ENCODE peak calls at places on chromosomes 13 and 19, in six cellular contexts. E is left ventricle myocardium inferior, A is bronchial epithelial cell, T is HCT116, I is transverse colon, R is A549. G is an unnamed sample.

GRCh38 chr13:109204657-109205056 is 575.2 kb downstream of the MYO16 start:
- DNase-seq in E (no peak), A (no peak), T (no peak), I (no peak), R (no peak), G (no peak)

GRCh38 chr19:11088508-11089253 is 582 bp upstream of the LDLR start:
- DNase-seq in E (no peak), A (no peak), T (no peak), I (no peak), R (no peak), G (no peak)

GRCh38 chr13:56586966-56587365 is 553.8 kb upstream of the PRR20A start:
- DNase-seq in E (no peak), A (no peak), T (no peak), I (no peak), R (no peak), G (no peak)

GRCh38 chr19:48842744-48843162 is 6.5 kb upstream of the HSD17B14 start:
- DNase-seq in E (no peak), A (peak), T (peak), I (peak), R (peak), G (no peak)

GRCh38 chr19:43624933-43625332 is 5.5 kb upstream of the ZNF428 start:
- DNase-seq in E (peak), A (peak), T (peak), I (peak), R (no peak), G (no peak)

GRCh38 chr13:97307882-97308624 is 85.9 kb downstream of the MBNL2 start:
- DNase-seq in E (peak), A (peak), T (peak), I (no peak), R (peak), G (peak)

GRCh38 chr13:104953588-104953987 is 1581.9 kb downstream of the EFNB2 start:
- DNase-seq in E (no peak), A (no peak), T (no peak), I (no peak), R (no peak), G (no peak)

GRCh38 chr13:99182439-99182838 is 18.2 kb upstream of the UBAC2 start:
- DNase-seq in E (no peak), A (no peak), T (no peak), I (no peak), R (no peak), G (no peak)

GRCh38 chr13:65456150-65456912 is 1773.8 kb downstream of the PCDH9 start:
- DNase-seq in E (no peak), A (no peak), T (no peak), I (no peak), R (no peak), G (no peak)

GRCh38 chr13:35979378-35979911 is 151.7 kb downstream of the DCLK1 start:
- DNase-seq in E (peak), A (peak), T (no peak), I (peak), R (no peak), G (peak)

GRCh38 chr13:113976711-113977684 is 3.1 kb upstream of the C13orf46 start:
- DNase-seq in E (no peak), A (peak), T (no peak), I (no peak), R (peak), G (peak)

GRCh38 chr19:39951686-39952085 is 17.3 kb upstream of the FCGBP start:
- DNase-seq in E (no peak), A (peak), T (no peak), I (no peak), R (peak), G (no peak)

GRCh38 chr13:57633141-57633949 is 1.8 kb downstream of the PCDH17 start:
- DNase-seq in E (peak), A (no peak), T (no peak), I (peak), R (no peak), G (no peak)

GRCh38 chr19:29439688-29440550 is 85.9 kb upstream of the VSTM2B start:
- DNase-seq in E (no peak), A (no peak), T (no peak), I (no peak), R (no peak), G (no peak)

GRCh38 chr19:41616785-41617621 is 9.9 kb downstream of the CEACAM4 start:
- DNase-seq in E (no peak), A (peak), T (no peak), I (no peak), R (peak), G (no peak)

GRCh38 chr19:14404322-14404721 is 14.8 kb downstream of the DDX39A start:
- DNase-seq in E (no peak), A (peak), T (no peak), I (no peak), R (no peak), G (no peak)

GRCh38 chr19:38850976-38851621 is 1.3 kb upstream of the HNRNPL start:
- DNase-seq in E (peak), A (no peak), T (no peak), I (peak), R (no peak), G (no peak)

GRCh38 chr13:51760592-51760991 is 43.4 kb downstream of the DHRS12 start:
- DNase-seq in E (no peak), A (no peak), T (no peak), I (no peak), R (no peak), G (no peak)

GRCh38 chr13:18951412-18951811 is 230.2 kb downstream of the TUBA3C start:
- DNase-seq in E (no peak), A (no peak), T (no peak), I (no peak), R (no peak), G (no peak)

GRCh38 chr19:17347877-17348276 is 10.5 kb downstream of the GTPBP3 start:
- DNase-seq in E (no peak), A (no peak), T (no peak), I (no peak), R (no peak), G (no peak)

GRCh38 chr19:49869009-49869483 is 1.7 kb upstream of the PNKP start:
- DNase-seq in E (no peak), A (no peak), T (no peak), I (no peak), R (no peak), G (no peak)

GRCh38 chr13:66503890-66504289 is 726.2 kb downstream of the PCDH9 start:
- DNase-seq in E (no peak), A (peak), T (no peak), I (no peak), R (no peak), G (no peak)

GRCh38 chr13:20699715-20700114 is 3.8 kb upstream of the IL17D start:
- DNase-seq in E (no peak), A (no peak), T (no peak), I (no peak), R (no peak), G (no peak)

GRCh38 chr19:10260141-10260584 is 8.1 kb downstream of the MRPL4 start:
- DNase-seq in E (no peak), A (peak), T (peak), I (no peak), R (no peak), G (no peak)

GRCh38 chr19:47779524-47780214 is 1.2 kb downstream of the SELENOW start:
- DNase-seq in E (peak), A (no peak), T (no peak), I (peak), R (no peak), G (no peak)

GRCh38 chr13:36074659-36075058 is 56.5 kb downstream of the DCLK1 start:
- DNase-seq in E (no peak), A (no peak), T (no peak), I (no peak), R (no peak), G (no peak)

GRCh38 chr13:98599502-98600328 is 22.8 kb upstream of the STK24 start:
- DNase-seq in E (no peak), A (no peak), T (no peak), I (no peak), R (no peak), G (no peak)

GRCh38 chr19:10552596-10553053 is 8.9 kb downstream of the ATG4D start:
- DNase-seq in E (no peak), A (no peak), T (no peak), I (no peak), R (peak), G (no peak)

GRCh38 chr19:8052464-8052859 is at the start of gene CCL25:
- DNase-seq in E (no peak), A (no peak), T (no peak), I (no peak), R (no peak), G (no peak)

GRCh38 chr19:8054169-8054568 is 1.6 kb downstream of the CCL25 start:
- DNase-seq in E (no peak), A (no peak), T (no peak), I (no peak), R (no peak), G (no peak)

GRCh38 chr19:8057545-8058270 is 5.1 kb downstream of the CCL25 start:
- DNase-seq in E (no peak), A (no peak), T (no peak), I (no peak), R (no peak), G (no peak)

GRCh38 chr19:8056533-8056932 is 4.0 kb downstream of the CCL25 start:
- DNase-seq in E (no peak), A (no peak), T (no peak), I (no peak), R (no peak), G (no peak)
- H3K4me3 ChIP-seq in E (no peak), A (no peak), T (no peak), I (no peak), R (no peak), G (no peak)

GRCh38 chr19:2984196-2984490 is 6.8 kb downstream of the TLE6 start:
- DNase-seq in E (no peak), A (no peak), T (no peak), I (no peak), R (no peak), G (no peak)
- H3K4me3 ChIP-seq in E (peak), A (no peak), T (no peak), I (no peak), R (no peak), G (peak)

GRCh38 chr19:1269478-1270167 is 491 bp downstream of the CIRBP start:
- DNase-seq in E (peak), A (peak), T (no peak), I (peak), R (peak), G (peak)

GRCh38 chr19:1270168-1270853 is 1.2 kb downstream of the CIRBP start:
- DNase-seq in E (no peak), A (no peak), T (no peak), I (no peak), R (no peak), G (no peak)

GRCh38 chr19:1272423-1273262 is 2.7 kb upstream of the FAM174C start:
- DNase-seq in E (no peak), A (no peak), T (no peak), I (no peak), R (no peak), G (no peak)

GRCh38 chr19:1271528-1272422 is 2.6 kb downstream of the CIRBP start:
- DNase-seq in E (no peak), A (no peak), T (no peak), I (no peak), R (no peak), G (no peak)

GRCh38 chr19:1270854-1271527 is 1.9 kb downstream of the CIRBP start:
- DNase-seq in E (no peak), A (no peak), T (no peak), I (no peak), R (no peak), G (no peak)
- H3K4me3 ChIP-seq in E (peak), A (no peak), T (peak), I (no peak), R (peak), G (peak)

GRCh38 chr13:45481688-45482087 is 16.9 kb downstream of the COG3 start:
- DNase-seq in E (no peak), A (peak), T (no peak), I (no peak), R (no peak), G (no peak)

GRCh38 chr13:45479661-45480060 is 14.9 kb downstream of the COG3 start:
- DNase-seq in E (no peak), A (no peak), T (no peak), I (no peak), R (no peak), G (no peak)

DNA sequence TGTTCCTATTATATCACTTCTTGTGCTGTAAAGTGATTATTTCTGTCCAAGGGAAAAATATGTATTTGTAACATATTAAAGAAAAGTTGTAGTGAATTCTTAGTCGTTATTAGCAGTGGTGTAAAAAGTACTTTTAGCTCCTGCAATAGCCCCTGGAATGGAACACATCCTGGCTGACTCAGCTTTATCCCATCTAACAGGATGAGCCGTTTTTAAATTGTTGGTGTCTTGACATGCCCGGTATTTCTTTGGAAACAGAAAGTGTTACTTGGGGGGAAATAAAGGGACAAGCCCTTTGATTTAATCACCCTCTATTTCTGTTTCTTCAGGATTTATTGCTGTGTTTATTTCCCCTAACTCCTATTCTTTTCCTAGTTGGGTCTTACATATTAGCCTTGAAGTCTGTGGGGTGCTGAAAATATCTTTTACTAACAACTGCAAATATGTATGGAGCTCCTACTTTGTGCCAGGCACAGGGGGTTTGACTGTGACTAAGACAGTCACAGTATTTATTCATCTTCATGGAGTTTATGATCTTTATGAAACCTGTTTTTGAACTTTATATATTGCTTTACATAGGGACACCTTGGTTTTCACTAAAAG is 17.9 kb downstream of the COG3 start:
- DNase-seq in E (no peak), A (peak), T (no peak), I (no peak), R (no peak), G (no peak)
- H3K4me3 ChIP-seq in E (no peak), A (no peak), T (no peak), I (no peak), R (no peak), G (no peak)

DNA sequence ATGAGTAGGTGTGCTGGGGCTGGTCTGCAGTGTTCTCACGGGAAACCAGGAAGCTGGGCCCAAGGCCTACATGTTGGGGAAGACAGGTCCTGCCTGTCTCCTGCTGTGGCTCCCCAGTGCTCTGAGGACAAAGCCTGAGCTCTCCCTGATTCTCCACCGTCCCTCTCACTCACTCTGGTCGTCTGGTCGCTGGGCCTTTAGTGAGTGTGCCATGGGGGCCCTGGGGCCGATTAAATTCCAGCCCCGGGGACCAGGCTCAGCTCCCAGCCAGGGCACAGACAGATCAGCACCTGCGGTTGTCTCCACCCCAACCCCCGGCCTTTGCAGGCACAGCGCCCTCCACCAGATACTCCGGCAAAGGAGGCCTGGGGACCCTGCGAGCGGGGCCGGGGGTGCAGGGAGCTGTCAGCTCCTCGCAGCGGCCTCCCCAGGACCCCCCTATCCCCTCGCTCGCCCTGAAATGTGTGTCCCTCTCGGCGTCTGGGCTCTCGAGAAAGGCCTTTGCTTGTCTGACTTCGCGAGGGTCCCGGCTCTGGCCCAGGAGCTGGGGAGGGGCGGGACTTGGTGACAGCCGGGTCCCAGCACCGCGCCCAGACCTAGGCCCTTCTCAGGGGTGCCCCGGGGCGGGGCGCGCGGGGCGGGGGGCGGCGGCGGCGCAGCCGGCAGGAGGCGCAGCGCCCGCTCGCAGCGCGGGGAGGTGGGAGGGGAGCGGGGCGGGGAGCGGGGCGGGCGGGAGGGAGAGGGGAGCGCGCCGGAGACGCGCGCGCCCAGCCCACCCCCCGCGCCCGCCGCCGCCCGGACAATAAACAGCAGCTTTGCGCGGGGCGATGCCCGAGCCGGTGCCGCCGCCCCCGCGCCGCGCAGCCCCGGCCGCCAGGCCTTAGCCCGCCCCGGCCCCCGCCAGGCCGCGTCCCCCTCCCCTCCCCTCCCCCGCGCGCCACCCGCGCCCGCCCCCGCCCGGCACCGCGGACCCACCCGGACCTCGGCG is at the start of gene PALM:
- DNase-seq in E (peak), A (no peak), T (no peak), I (no peak), R (no peak), G (no peak)
- H3K4me3 ChIP-seq in E (peak), A (no peak), T (peak), I (peak), R (peak), G (peak)

DNA sequence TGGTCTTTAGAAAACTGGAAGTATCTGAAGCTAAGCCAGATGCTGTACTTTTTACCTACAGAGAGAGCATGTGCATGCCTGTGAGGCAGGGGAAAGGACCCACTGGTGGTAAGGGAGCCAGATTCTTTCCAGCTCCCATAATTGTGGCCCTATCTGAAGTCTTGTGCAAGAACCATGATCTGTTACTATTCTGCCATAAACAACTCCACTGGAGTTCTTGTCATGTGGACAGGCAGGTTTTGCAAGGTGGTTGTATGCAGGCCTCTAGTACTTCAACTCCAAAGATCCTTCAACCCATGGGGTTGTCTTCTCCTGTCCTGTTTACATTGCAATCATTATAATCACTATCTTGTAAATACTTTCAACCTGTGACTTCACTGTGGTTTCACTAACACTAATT is 14.1 kb downstream of the PROSER1 start:
- DNase-seq in E (no peak), A (peak), T (no peak), I (peak), R (no peak), G (no peak)
- H3K4me3 ChIP-seq in E (no peak), A (no peak), T (no peak), I (no peak), R (no peak), G (no peak)

GRCh38 chr13:48414501-48414900 is 1.6 kb upstream of the LPAR6 start:
- DNase-seq in E (no peak), A (no peak), T (no peak), I (no peak), R (no peak), G (no peak)

GRCh38 chr13:48412100-48412556 is 785 bp downstream of the LPAR6 start:
- DNase-seq in E (no peak), A (peak), T (no peak), I (no peak), R (no peak), G (no peak)

GRCh38 chr13:48411281-48412099 is 1.4 kb downstream of the LPAR6 start:
- DNase-seq in E (no peak), A (peak), T (no peak), I (no peak), R (no peak), G (no peak)

GRCh38 chr13:48412881-48413351 is at the start of gene LPAR6:
- DNase-seq in E (no peak), A (peak), T (no peak), I (no peak), R (no peak), G (peak)

GRCh38 chr13:48410199-48410598 is 2.7 kb downstream of the LPAR6 start:
- DNase-seq in E (no peak), A (peak), T (no peak), I (no peak), R (no peak), G (no peak)
- H3K4me3 ChIP-seq in E (peak), A (peak), T (no peak), I (no peak), R (no peak), G (peak)